ENCODE peak calls at places on chromosomes 3 and 15, in seven cellular contexts. G is H1, Q is mesenchymal stem cell, D is neuronal stem cell, T is IMR-90, E is mesendoderm, P is trophoblast cell. U is an unnamed sample.
A peak's percentile ranks its signal among the peaks of the same experiment; 100 is the strongest.

GRCh38 chr3:138474163-138474562 is 39.7 kb downstream of the ESYT3 start:
- DNase-seq in G (no peak), Q (no peak), D (no peak), T (no peak), E (no peak), P (no peak), U (no peak)

GRCh38 chr3:66348696-66349095 is 127.9 kb downstream of the SLC25A26 start:
- DNase-seq in G (no peak), Q (no peak), D (no peak), T (no peak), E (no peak), P (no peak), U (no peak)

GRCh38 chr15:63362196-63362595 is 19.4 kb downstream of the CA12 start:
- DNase-seq in G (no peak), Q (no peak), D (no peak), T (no peak), E (no peak), P (no peak), U (no peak)

GRCh38 chr3:143847787-143848631 is at the start of gene SLC9A9:
- DNase-seq in G (no peak), Q (peak; percentile 75), D (no peak), T (peak; percentile 79), E (peak; percentile 85), P (peak; percentile 18), U (peak; percentile 36)

GRCh38 chr15:77144028-77144427 is 73.1 kb upstream of the TSPAN3 start:
- DNase-seq in G (no peak), Q (peak; percentile 56), D (no peak), T (peak; percentile 59), E (peak; percentile 42), P (no peak), U (no peak)

GRCh38 chr15:59528965-59529402 is 82.6 kb upstream of the GCNT3 start:
- DNase-seq in G (peak; percentile 96), Q (peak; percentile 88), D (peak; percentile 86), T (peak; percentile 81), E (peak; percentile 93), P (peak; percentile 92), U (peak; percentile 94)

GRCh38 chr15:55758580-55758986 is 15.6 kb upstream of the PRTG start:
- DNase-seq in G (no peak), Q (no peak), D (no peak), T (no peak), E (no peak), P (no peak), U (no peak)

GRCh38 chr3:27532426-27532825 is 48.2 kb upstream of the SLC4A7 start:
- DNase-seq in G (no peak), Q (no peak), D (no peak), T (no peak), E (peak; percentile 48), P (no peak), U (no peak)

GRCh38 chr15:77014137-77015081 is 19.5 kb downstream of the PSTPIP1 start:
- DNase-seq in G (no peak), Q (no peak), D (no peak), T (no peak), E (no peak), P (no peak), U (no peak)

GRCh38 chr15:65421360-65422215 is 1.2 kb downstream of the IGDCC4 start:
- DNase-seq in G (peak; percentile 90), Q (peak; percentile 87), D (peak; percentile 97), T (peak; percentile 73), E (peak; percentile 99), P (no peak), U (peak; percentile 97)

GRCh38 chr3:38131621-38132369 is 5.1 kb downstream of the ACAA1 start:
- DNase-seq in G (peak; percentile 88), Q (peak; percentile 41), D (peak; percentile 54), T (peak; percentile 31), E (peak; percentile 74), P (no peak), U (peak; percentile 73)

DNA sequence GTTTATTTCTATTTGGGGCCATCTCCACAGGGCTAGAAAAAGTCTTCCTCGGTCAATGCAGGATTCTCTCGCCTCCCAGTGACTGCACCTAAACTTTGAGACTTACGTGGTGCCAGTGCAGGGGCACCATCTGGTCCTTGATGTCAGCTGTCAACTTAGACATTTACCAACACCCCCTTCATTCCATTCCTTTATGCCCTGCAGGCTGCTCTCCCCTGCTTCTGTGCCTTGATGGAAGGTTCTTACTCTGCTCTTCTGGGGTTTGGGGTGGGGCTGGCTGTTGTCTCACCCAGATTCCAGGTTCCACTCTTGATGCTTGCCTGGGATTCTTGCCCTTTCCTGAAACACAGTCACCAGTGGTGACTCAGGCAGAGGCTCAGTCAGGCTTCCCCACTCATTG is 101.8 kb downstream of the ST8SIA2 start:
- DNase-seq in G (peak; percentile 13), Q (no peak), D (no peak), T (no peak), E (no peak), P (no peak), U (no peak)
- H3K79me1 ChIP-seq in G (no peaks in the 10 kb centered on the region), Q (no peaks in the 10 kb centered on the region), D (no peaks in the 10 kb centered on the region), T (no peaks in the 10 kb centered on the region), E (no peaks in the 10 kb centered on the region), P (no peaks in the 10 kb centered on the region), U (no peaks in the 10 kb centered on the region)

GRCh38 chr15:43213466-43213865 is 7.4 kb downstream of the EPB42 start:
- DNase-seq in G (no peak), Q (no peak), D (no peak), T (no peak), E (no peak), P (no peak), U (no peak)

GRCh38 chr15:43212951-43213350 is 7.9 kb downstream of the EPB42 start:
- DNase-seq in G (no peak), Q (no peak), D (no peak), T (no peak), E (no peak), P (no peak), U (no peak)

GRCh38 chr15:43214592-43215295 is 6.1 kb downstream of the EPB42 start:
- DNase-seq in G (no peak), Q (no peak), D (no peak), T (no peak), E (no peak), P (no peak), U (no peak)

GRCh38 chr15:43214169-43214568 is 6.6 kb downstream of the EPB42 start:
- DNase-seq in G (no peak), Q (no peak), D (no peak), T (no peak), E (no peak), P (no peak), U (no peak)

DNA sequence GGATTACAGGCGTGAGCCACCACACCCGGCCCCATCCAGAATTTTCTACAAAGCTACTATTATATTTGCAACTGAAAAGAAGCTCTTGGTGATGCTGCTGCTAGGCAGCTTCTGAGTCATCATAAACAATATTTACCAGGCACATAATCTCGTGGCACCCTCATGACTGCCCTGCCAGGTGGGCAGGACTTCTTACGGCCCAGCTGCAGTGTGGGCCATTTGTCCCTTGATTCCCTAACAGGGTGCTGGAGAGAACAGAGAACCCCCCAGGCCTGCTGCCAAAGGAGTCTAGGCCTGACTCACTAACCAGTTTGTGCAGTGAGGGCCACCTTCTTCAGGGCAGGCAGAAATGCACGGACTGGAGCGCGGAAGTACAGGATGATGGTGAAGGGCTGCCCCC is 4.9 kb downstream of the EPB42 start:
- DNase-seq in G (no peak), Q (no peak), D (no peak), T (peak; percentile 54), E (no peak), P (peak; percentile 60), U (no peak)
- H2BK120ac ChIP-seq in G (no peak overlapping the region), Q (no peak overlapping the region), D (no peak overlapping the region), T (no peak overlapping the region), E (no peak overlapping the region), P (no peak overlapping the region), U (no peak overlapping the region)

GRCh38 chr15:99616773-99617342 is 51.1 kb downstream of the MEF2A start:
- DNase-seq in G (no peak), Q (no peak), D (no peak), T (no peak), E (no peak), P (no peak), U (no peak)

GRCh38 chr15:99615460-99615859 is 49.7 kb downstream of the MEF2A start:
- DNase-seq in G (no peak), Q (no peak), D (no peak), T (no peak), E (no peak), P (no peak), U (no peak)

GRCh38 chr15:99614749-99615288 is 49.0 kb downstream of the MEF2A start:
- DNase-seq in G (no peak), Q (peak; percentile 38), D (no peak), T (no peak), E (peak; percentile 61), P (peak; percentile 6), U (no peak)

GRCh38 chr15:99613887-99614642 is 48.3 kb downstream of the MEF2A start:
- DNase-seq in G (no peak), Q (peak; percentile 73), D (no peak), T (peak; percentile 62), E (no peak), P (peak; percentile 47), U (no peak)

DNA sequence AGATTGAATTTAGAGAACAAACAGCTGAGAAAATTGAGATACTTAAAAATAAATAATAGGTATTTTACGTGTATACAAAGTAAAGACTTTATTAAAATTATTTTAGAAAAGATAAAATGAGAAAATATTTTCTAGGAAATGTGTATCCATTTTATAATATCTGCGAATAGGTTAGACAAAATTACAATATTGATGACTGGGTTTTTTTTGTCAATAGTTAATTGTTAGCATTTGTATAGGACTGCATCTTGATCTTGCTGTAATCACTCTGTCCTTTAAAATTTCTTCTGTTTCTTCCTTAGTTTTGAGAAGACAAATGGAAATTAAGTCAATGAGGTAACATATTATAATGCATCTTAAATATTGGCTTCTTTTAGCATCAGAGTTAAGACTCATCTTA is 50.3 kb downstream of the MEF2A start:
- DNase-seq in G (no peak), Q (no peak), D (no peak), T (no peak), E (no peak), P (no peak), U (no peak)
- H3K79me1 ChIP-seq in G (peaks cover 2% of the 10 kb centered on the region), Q (peaks cover 19% of the 10 kb centered on the region), D (no peaks in the 10 kb centered on the region), T (peaks cover 30% of the 10 kb centered on the region), E (peaks cover 3% of the 10 kb centered on the region), P (no peaks in the 10 kb centered on the region), U (peaks cover 3% of the 10 kb centered on the region)

DNA sequence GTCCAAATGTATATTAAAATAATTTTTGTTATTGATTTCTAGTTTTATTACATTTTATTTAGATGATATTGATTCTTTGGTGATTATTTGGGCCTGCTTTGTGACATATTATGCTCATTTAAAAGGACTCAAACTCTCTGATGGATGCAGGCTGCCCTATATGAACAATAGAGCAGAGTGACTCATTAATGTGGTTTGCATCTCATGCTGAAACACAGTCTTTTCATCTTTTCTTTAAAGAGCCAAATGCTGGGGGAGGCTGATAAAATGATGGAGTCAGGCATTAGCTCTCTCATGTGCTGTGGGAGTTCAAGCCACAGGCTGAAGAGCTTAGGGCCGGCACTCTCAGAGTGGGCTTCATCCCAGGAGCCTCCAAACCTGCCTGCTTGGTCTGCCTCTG is 7.2 kb downstream of the PLA1A start:
- DNase-seq in G (no peak), Q (no peak), D (no peak), T (peak; percentile 52), E (no peak), P (no peak), U (no peak)
- H2BK120ac ChIP-seq in G (no peak overlapping the region), Q (no peak overlapping the region), D (no peak overlapping the region), T (no peak overlapping the region), E (no peak overlapping the region), P (no peak overlapping the region), U (no peak overlapping the region)

GRCh38 chr3:21185816-21186314 is 565.1 kb downstream of the ZNF385D start:
- DNase-seq in G (no peak), Q (no peak), D (no peak), T (no peak), E (no peak), P (no peak), U (no peak)
- H3K79me1 ChIP-seq in G (no peaks in the 10 kb centered on the region), Q (no peaks in the 10 kb centered on the region), D (no peaks in the 10 kb centered on the region), T (no peaks in the 10 kb centered on the region), E (no peaks in the 10 kb centered on the region), P (no peaks in the 10 kb centered on the region), U (no peaks in the 10 kb centered on the region)

GRCh38 chr3:8445861-8446260 is 55.8 kb upstream of the LMCD1 start:
- DNase-seq in G (no peak), Q (peak; percentile 82), D (no peak), T (peak; percentile 97), E (no peak), P (no peak), U (no peak)
- H2BK120ac ChIP-seq in G (no peak overlapping the region), Q (no peak overlapping the region), D (no peak overlapping the region), T (peak overlapping the region; percentile 53), E (no peak overlapping the region), P (no peak overlapping the region), U (no peak overlapping the region)